ENCODE peak calls at places on chromosomes 13 and 19, in six cellular contexts. G is RWPE1; J is H9; B is GM10248; R is bronchial epithelial cell; O is CD4-positive, alpha-beta T cell. I is an unnamed sample.

GRCh38 chr13:22801402-22802003 is 379.3 kb upstream of the SGCG start:
- DNase-seq in G (no peak), J (no peak), B (no peak), R (peak; percentile 36), O (no peak), I (no peak)

GRCh38 chr13:88176231-88176630 is 505.1 kb downstream of the SLITRK5 start:
- DNase-seq in G (no peak), J (no peak), B (no peak), R (peak; percentile 39), O (no peak), I (no peak)

GRCh38 chr13:39602277-39602613 is 748 bp downstream of the LHFPL6 start:
- DNase-seq in G (no peak), J (no peak), B (peak; percentile 45), R (no peak), O (no peak), I (peak; percentile 47)

GRCh38 chr13:48400820-48401219 is 12.1 kb downstream of the LPAR6 start:
- DNase-seq in G (peak; percentile 77), J (no peak), B (no peak), R (peak; percentile 98), O (no peak), I (no peak)

GRCh38 chr19:3450796-3451411 is 29.4 kb downstream of the SMIM24 start:
- DNase-seq in G (peak; percentile 68), J (no peak), B (no peak), R (peak; percentile 95), O (no peak), I (peak; percentile 58)

GRCh38 chr13:25602206-25602605 is 230.4 kb downstream of the ATP8A2 start:
- DNase-seq in G (no peak), J (peak; percentile 48), B (no peak), R (peak; percentile 1), O (no peak), I (no peak)

GRCh38 chr13:28492527-28493367 is 2.2 kb downstream of the FLT1 start:
- DNase-seq in G (no peak), J (no peak), B (no peak), R (no peak), O (no peak), I (peak; percentile 42)

GRCh38 chr13:76903544-76904162 is 17.4 kb upstream of the KCTD12 start:
- DNase-seq in G (peak; percentile 73), J (peak; percentile 70), B (peak; percentile 61), R (peak; percentile 78), O (peak; percentile 48), I (peak; percentile 59)

GRCh38 chr19:6021878-6022569 is 44.1 kb upstream of the RANBP3 start:
- DNase-seq in G (peak; percentile 40), J (peak; percentile 84), B (peak; percentile 88), R (peak; percentile 58), O (peak; percentile 67), I (peak; percentile 90)

GRCh38 chr13:21123956-21124355 is 52.4 kb downstream of the SKA3 start:
- DNase-seq in G (no peak), J (peak; percentile 92), B (no peak), R (no peak), O (no peak), I (no peak)

GRCh38 chr19:48471836-48472235 is 2.7 kb downstream of the CYTH2 start:
- DNase-seq in G (no peak), J (no peak), B (no peak), R (no peak), O (no peak), I (no peak)

GRCh38 chr13:24261566-24261965 is 47.8 kb upstream of the C1QTNF9 start:
- DNase-seq in G (no peak), J (no peak), B (no peak), R (no peak), O (no peak), I (no peak)

GRCh38 chr19:55384576-55385235 is 614 bp upstream of the TMEM238 start:
- DNase-seq in G (no peak), J (no peak), B (no peak), R (no peak), O (no peak), I (no peak)

GRCh38 chr13:112261924-112262323 is 114.2 kb upstream of the SPACA7 start:
- DNase-seq in G (no peak), J (no peak), B (no peak), R (no peak), O (no peak), I (no peak)

GRCh38 chr19:403221-404036 is 5.5 kb downstream of the C2CD4C start:
- DNase-seq in G (no peak), J (peak; percentile 28), B (no peak), R (no peak), O (no peak), I (no peak)

GRCh38 chr19:3518669-3519068 is 12.6 kb downstream of the FZR1 start:
- DNase-seq in G (no peak), J (no peak), B (no peak), R (no peak), O (no peak), I (no peak)

GRCh38 chr13:108437496-108437895 is 168.0 kb downstream of the TNFSF13B start:
- DNase-seq in G (no peak), J (no peak), B (no peak), R (peak; percentile 20), O (no peak), I (no peak)

GRCh38 chr19:575527-576506 is 3.4 kb downstream of the BSG start:
- DNase-seq in G (peak; percentile 78), J (no peak), B (no peak), R (peak; percentile 80), O (no peak), I (no peak)

GRCh38 chr19:1164684-1165531 is 9.2 kb downstream of the SBNO2 start:
- DNase-seq in G (no peak), J (no peak), B (no peak), R (no peak), O (no peak), I (no peak)

GRCh38 chr19:294819-295686 is 3.9 kb upstream of the PLPP2 start:
- DNase-seq in G (peak; percentile 35), J (peak; percentile 80), B (peak; percentile 77), R (no peak), O (peak; percentile 35), I (peak; percentile 84)

GRCh38 chr13:20672772-20673171 is 30.7 kb upstream of the IL17D start:
- DNase-seq in G (no peak), J (no peak), B (no peak), R (peak; percentile 13), O (no peak), I (no peak)

GRCh38 chr19:41974652-41975051 is 15.5 kb upstream of the RABAC1 start:
- DNase-seq in G (no peak), J (no peak), B (no peak), R (peak; percentile 12), O (no peak), I (no peak)

GRCh38 chr19:3057275-3057714 is 5.0 kb downstream of the TLE5 start:
- DNase-seq in G (peak; percentile 58), J (peak; percentile 51), B (no peak), R (peak; percentile 23), O (no peak), I (no peak)

DNA sequence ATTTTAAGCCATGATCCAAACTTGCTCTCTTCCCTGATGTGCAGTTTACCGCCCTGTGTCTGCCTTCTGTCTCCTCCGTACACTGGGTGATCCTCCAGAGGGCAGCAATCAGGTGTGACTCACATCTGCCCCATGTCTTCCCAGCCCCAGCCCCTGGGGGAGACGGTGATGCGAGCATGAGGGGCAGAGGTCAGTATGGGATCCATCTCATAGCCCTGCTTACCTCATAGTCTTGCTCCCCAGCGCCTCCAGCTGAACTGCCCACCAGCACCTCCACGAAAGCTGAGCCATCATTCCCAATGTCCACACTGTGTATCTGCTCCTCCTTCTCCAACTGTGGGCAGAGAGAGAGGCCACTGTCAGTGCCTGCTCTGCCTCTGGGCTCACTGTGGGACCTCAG is 14.6 kb downstream of the XRCC1 start:
- DNase-seq in G (no peak), J (peak; percentile 40), B (no peak), R (no peak), O (no peak), I (no peak)
- TF ChIP-seq CTCF in G (no peak), J (peak; percentile 35), B (no peak), R (peak; percentile 3), O (no peak), I (no peak)

DNA sequence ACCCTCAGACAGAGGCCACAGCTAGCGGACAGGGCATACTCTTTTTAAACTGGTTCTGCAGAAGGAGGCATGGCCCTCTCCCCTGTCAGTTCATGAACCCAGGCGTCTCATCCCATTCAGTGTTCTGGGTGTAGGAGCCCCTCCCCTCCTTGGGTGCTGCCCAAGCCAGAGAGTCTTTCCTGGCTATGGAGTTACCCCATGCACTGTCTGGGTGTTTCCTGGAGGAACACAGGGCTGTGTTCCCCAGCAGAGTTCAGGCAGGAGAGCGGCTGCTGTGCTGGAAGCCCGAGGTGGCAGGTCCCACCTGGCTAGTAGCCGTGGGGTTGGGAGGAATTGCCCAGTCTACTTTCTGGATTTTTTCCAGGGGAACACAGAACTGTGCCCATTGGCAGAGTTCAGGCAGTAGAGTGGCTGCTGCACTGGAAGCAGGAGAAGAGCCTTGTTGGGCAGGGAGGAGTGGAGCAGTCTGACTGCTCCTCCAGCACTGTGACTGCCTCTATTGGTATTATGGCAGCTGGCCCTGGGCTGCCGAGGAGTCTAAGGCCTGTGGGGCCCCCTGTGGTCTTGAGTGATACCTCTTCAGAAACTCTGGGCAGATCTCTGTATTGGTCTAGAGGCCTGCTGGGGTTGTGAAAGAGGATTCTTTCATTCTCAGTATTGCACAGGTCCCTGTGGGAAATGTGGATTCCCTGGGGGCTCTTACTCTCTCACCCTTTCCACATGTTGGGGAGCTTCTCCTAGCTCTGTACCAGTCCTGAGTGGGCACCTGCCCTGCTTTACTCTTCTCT is 168.3 kb downstream of the PCDH20 start:
- DNase-seq in G (no peak), J (no peak), B (peak; percentile 3), R (no peak), O (no peak), I (peak; percentile 7)
- TF ChIP-seq CTCF in G (no peak), J (no peak), B (no peak), R (no peak), O (no peak), I (no peak)

GRCh38 chr19:11141937-11142527 is 13.6 kb downstream of the SPC24 start:
- DNase-seq in G (no peak), J (peak; percentile 57), B (no peak), R (no peak), O (no peak), I (no peak)
- TF ChIP-seq CTCF in G (no peak), J (peak; percentile 28), B (no peak), R (peak; percentile 21), O (no peak), I (no peak)

GRCh38 chr19:8094336-8094735 is 41.8 kb downstream of the CCL25 start:
- DNase-seq in G (no peak), J (no peak), B (no peak), R (no peak), O (no peak), I (no peak)

GRCh38 chr19:8097198-8097597 is 44.6 kb downstream of the CCL25 start:
- DNase-seq in G (no peak), J (no peak), B (no peak), R (no peak), O (no peak), I (no peak)

GRCh38 chr19:8095354-8095886 is 42.9 kb downstream of the CCL25 start:
- DNase-seq in G (no peak), J (no peak), B (no peak), R (no peak), O (no peak), I (no peak)

GRCh38 chr19:8097681-8098567 is 45.4 kb downstream of the CCL25 start:
- DNase-seq in G (no peak), J (no peak), B (no peak), R (no peak), O (no peak), I (no peak)

DNA sequence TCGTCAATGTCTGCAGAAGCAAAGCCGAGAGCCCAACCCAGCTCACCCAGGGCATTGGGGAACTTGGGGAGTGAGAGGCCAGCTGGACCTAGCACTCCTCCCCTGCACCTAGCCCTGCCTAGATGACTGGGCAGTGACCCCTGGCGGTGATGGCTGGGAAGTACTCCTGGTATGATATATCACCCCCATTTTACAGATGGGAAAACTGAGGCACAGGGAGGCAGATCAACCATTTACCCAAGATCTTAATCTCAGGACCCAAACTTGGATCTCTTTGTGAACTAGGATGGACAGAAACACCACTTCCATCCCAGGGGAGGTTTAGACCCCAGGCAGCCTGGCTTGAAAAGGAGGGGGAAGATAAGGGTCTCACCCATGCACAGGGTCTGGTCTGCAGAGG is 43.5 kb downstream of the CCL25 start:
- DNase-seq in G (no peak), J (no peak), B (no peak), R (no peak), O (no peak), I (no peak)
- TF ChIP-seq CTCF in G (no peak), J (peak; percentile 30), B (no peak), R (no peak), O (no peak), I (peak; percentile 7)